ENCODE peak calls at places on chromosomes 11 and 22, in eight cellular contexts. One of them, this sample, is unnamed.
A peak's percentile ranks its signal among the peaks of the same experiment; 100 is the strongest.

GRCh38 chr11:1051356-1052132 is 15.0 kb upstream of the MUC6 start:
- DNase-seq in AG10803: no peak
- DNase-seq in colonic mucosa: peak; percentile 39
- DNase-seq in suprapubic skin: no peak
- DNase-seq in bronchial epithelial cell: no peak
- DNase-seq in lower leg skin: no peak
- DNase-seq in HFFc6: no peak
- DNase-seq in coronary artery: no peak
- DNase-seq in this sample: no peak

GRCh38 chr11:120674537-120674936 is 163.0 kb downstream of the GRIK4 start:
- DNase-seq in AG10803: no peak
- DNase-seq in colonic mucosa: no peak
- DNase-seq in suprapubic skin: no peak
- DNase-seq in bronchial epithelial cell: no peak
- DNase-seq in lower leg skin: no peak
- DNase-seq in HFFc6: no peak
- DNase-seq in coronary artery: no peak
- DNase-seq in this sample: no peak

GRCh38 chr22:41907436-41908401 is 7.2 kb downstream of the SHISA8 start:
- DNase-seq in AG10803: no peak
- DNase-seq in colonic mucosa: no peak
- DNase-seq in suprapubic skin: no peak
- DNase-seq in bronchial epithelial cell: no peak
- DNase-seq in lower leg skin: no peak
- DNase-seq in HFFc6: no peak
- DNase-seq in coronary artery: no peak
- DNase-seq in this sample: no peak

GRCh38 chr22:29480512-29481264 is 670 bp downstream of the NEFH start:
- DNase-seq in AG10803: peak; percentile 35
- DNase-seq in colonic mucosa: no peak
- DNase-seq in suprapubic skin: no peak
- DNase-seq in bronchial epithelial cell: peak; percentile 14
- DNase-seq in lower leg skin: no peak
- DNase-seq in HFFc6: no peak
- DNase-seq in coronary artery: no peak
- DNase-seq in this sample: no peak

GRCh38 chr22:28973352-28973751 is 88.3 kb downstream of the C22orf31 start:
- DNase-seq in AG10803: no peak
- DNase-seq in colonic mucosa: no peak
- DNase-seq in suprapubic skin: no peak
- DNase-seq in bronchial epithelial cell: no peak
- DNase-seq in lower leg skin: no peak
- DNase-seq in HFFc6: no peak
- DNase-seq in coronary artery: no peak
- DNase-seq in this sample: no peak

GRCh38 chr22:45891996-45892621 is 84.9 kb downstream of the WNT7B start:
- DNase-seq in AG10803: no peak
- DNase-seq in colonic mucosa: no peak
- DNase-seq in suprapubic skin: no peak
- DNase-seq in bronchial epithelial cell: no peak
- DNase-seq in lower leg skin: no peak
- DNase-seq in HFFc6: no peak
- DNase-seq in coronary artery: no peak
- DNase-seq in this sample: no peak

GRCh38 chr11:26976389-26976788 is 17.5 kb upstream of the FIBIN start:
- DNase-seq in AG10803: peak; percentile 53
- DNase-seq in colonic mucosa: no peak
- DNase-seq in suprapubic skin: no peak
- DNase-seq in bronchial epithelial cell: peak; percentile 92
- DNase-seq in lower leg skin: no peak
- DNase-seq in HFFc6: peak; percentile 57
- DNase-seq in coronary artery: no peak
- DNase-seq in this sample: no peak

GRCh38 chr22:30205281-30206115 is 41.1 kb downstream of the LIF start:
- DNase-seq in AG10803: peak; percentile 98
- DNase-seq in colonic mucosa: no peak
- DNase-seq in suprapubic skin: peak; percentile 88
- DNase-seq in bronchial epithelial cell: peak; percentile 81
- DNase-seq in lower leg skin: peak; percentile 73
- DNase-seq in HFFc6: peak; percentile 93
- DNase-seq in coronary artery: peak; percentile 87
- DNase-seq in this sample: no peak

GRCh38 chr22:29758068-29758622 is 8.7 kb downstream of the ZMAT5 start:
- DNase-seq in AG10803: no peak
- DNase-seq in colonic mucosa: no peak
- DNase-seq in suprapubic skin: no peak
- DNase-seq in bronchial epithelial cell: no peak
- DNase-seq in lower leg skin: no peak
- DNase-seq in HFFc6: no peak
- DNase-seq in coronary artery: no peak
- DNase-seq in this sample: no peak

GRCh38 chr22:37197451-37198289 is 9.6 kb upstream of the C1QTNF6 start:
- DNase-seq in AG10803: peak; percentile 52
- DNase-seq in colonic mucosa: peak; percentile 70
- DNase-seq in suprapubic skin: peak; percentile 77
- DNase-seq in bronchial epithelial cell: peak; percentile 88
- DNase-seq in lower leg skin: no peak
- DNase-seq in HFFc6: peak; percentile 92
- DNase-seq in coronary artery: no peak
- DNase-seq in this sample: peak; percentile 86

GRCh38 chr11:103888541-103888951 is 147.9 kb upstream of the DDI1 start:
- DNase-seq in AG10803: no peak
- DNase-seq in colonic mucosa: no peak
- DNase-seq in suprapubic skin: no peak
- DNase-seq in bronchial epithelial cell: peak; percentile 37
- DNase-seq in lower leg skin: no peak
- DNase-seq in HFFc6: peak; percentile 51
- DNase-seq in coronary artery: no peak
- DNase-seq in this sample: peak; percentile 10

GRCh38 chr11:14358729-14359439 is at the start of gene RRAS2:
- DNase-seq in AG10803: peak; percentile 70
- DNase-seq in colonic mucosa: peak; percentile 82
- DNase-seq in suprapubic skin: peak; percentile 88
- DNase-seq in bronchial epithelial cell: peak; percentile 53
- DNase-seq in lower leg skin: peak; percentile 54
- DNase-seq in HFFc6: peak; percentile 52
- DNase-seq in coronary artery: peak; percentile 84
- DNase-seq in this sample: peak; percentile 81

GRCh38 chr11:46290021-46290420 is 12.6 kb downstream of the CREB3L1 start:
- DNase-seq in AG10803: no peak
- DNase-seq in colonic mucosa: no peak
- DNase-seq in suprapubic skin: no peak
- DNase-seq in bronchial epithelial cell: no peak
- DNase-seq in lower leg skin: no peak
- DNase-seq in HFFc6: no peak
- DNase-seq in coronary artery: no peak
- DNase-seq in this sample: no peak

GRCh38 chr11:1829039-1829820 is 5.6 kb upstream of the SYT8 start:
- DNase-seq in AG10803: peak; percentile 80
- DNase-seq in colonic mucosa: no peak
- DNase-seq in suprapubic skin: no peak
- DNase-seq in bronchial epithelial cell: peak; percentile 74
- DNase-seq in lower leg skin: no peak
- DNase-seq in HFFc6: peak; percentile 58
- DNase-seq in coronary artery: no peak
- DNase-seq in this sample: peak; percentile 72

GRCh38 chr11:132036751-132037466 is 666.5 kb downstream of the NTM start:
- DNase-seq in AG10803: peak; percentile 40
- DNase-seq in colonic mucosa: no peak
- DNase-seq in suprapubic skin: no peak
- DNase-seq in bronchial epithelial cell: no peak
- DNase-seq in lower leg skin: no peak
- DNase-seq in HFFc6: no peak
- DNase-seq in coronary artery: no peak
- DNase-seq in this sample: no peak

GRCh38 chr22:17074648-17075002 is 10.2 kb upstream of the IL17RA start:
- DNase-seq in AG10803: peak; percentile 37
- DNase-seq in colonic mucosa: no peak
- DNase-seq in suprapubic skin: no peak
- DNase-seq in bronchial epithelial cell: no peak
- DNase-seq in lower leg skin: no peak
- DNase-seq in HFFc6: peak; percentile 46
- DNase-seq in coronary artery: no peak
- DNase-seq in this sample: no peak

GRCh38 chr11:60165946-60166345 is 16.9 kb downstream of the MS4A6A start:
- DNase-seq in AG10803: no peak
- DNase-seq in colonic mucosa: no peak
- DNase-seq in suprapubic skin: no peak
- DNase-seq in bronchial epithelial cell: peak; percentile 46
- DNase-seq in lower leg skin: no peak
- DNase-seq in HFFc6: no peak
- DNase-seq in coronary artery: no peak
- DNase-seq in this sample: no peak

GRCh38 chr11:60168306-60168705 is 14.6 kb downstream of the MS4A6A start:
- DNase-seq in AG10803: no peak
- DNase-seq in colonic mucosa: no peak
- DNase-seq in suprapubic skin: no peak
- DNase-seq in bronchial epithelial cell: peak; percentile 21
- DNase-seq in lower leg skin: no peak
- DNase-seq in HFFc6: no peak
- DNase-seq in coronary artery: no peak
- DNase-seq in this sample: peak; percentile 58

GRCh38 chr11:60170566-60170965 is 12.3 kb downstream of the MS4A6A start:
- DNase-seq in AG10803: no peak
- DNase-seq in colonic mucosa: no peak
- DNase-seq in suprapubic skin: no peak
- DNase-seq in bronchial epithelial cell: no peak
- DNase-seq in lower leg skin: no peak
- DNase-seq in HFFc6: no peak
- DNase-seq in coronary artery: no peak
- DNase-seq in this sample: peak; percentile 37

GRCh38 chr11:60172011-60172410 is 10.9 kb downstream of the MS4A6A start:
- DNase-seq in AG10803: no peak
- DNase-seq in colonic mucosa: no peak
- DNase-seq in suprapubic skin: no peak
- DNase-seq in bronchial epithelial cell: peak; percentile 26
- DNase-seq in lower leg skin: no peak
- DNase-seq in HFFc6: no peak
- DNase-seq in coronary artery: no peak
- DNase-seq in this sample: no peak

GRCh38 chr11:60169264-60169915 is 13.5 kb downstream of the MS4A6A start:
- DNase-seq in AG10803: no peak
- DNase-seq in colonic mucosa: no peak
- DNase-seq in suprapubic skin: no peak
- DNase-seq in bronchial epithelial cell: peak; percentile 93
- DNase-seq in lower leg skin: peak; percentile 33
- DNase-seq in HFFc6: no peak
- DNase-seq in coronary artery: no peak
- DNase-seq in this sample: peak; percentile 90
- TF ChIP-seq CTCF in AG10803: peak; percentile 19
- TF ChIP-seq CTCF in colonic mucosa: peak; percentile 38
- TF ChIP-seq CTCF in suprapubic skin: no peak
- TF ChIP-seq CTCF in bronchial epithelial cell: peak; percentile 52
- TF ChIP-seq CTCF in lower leg skin: no peak
- TF ChIP-seq CTCF in HFFc6: peak; percentile 50
- TF ChIP-seq CTCF in coronary artery: no peak
- TF ChIP-seq CTCF in this sample: peak; percentile 62

GRCh38 chr11:109426442-109426841 is 4.5 kb downstream of the C11orf87 start:
- DNase-seq in AG10803: no peak
- DNase-seq in colonic mucosa: no peak
- DNase-seq in suprapubic skin: no peak
- DNase-seq in bronchial epithelial cell: peak; percentile 63
- DNase-seq in lower leg skin: no peak
- DNase-seq in HFFc6: no peak
- DNase-seq in coronary artery: no peak
- DNase-seq in this sample: no peak
- TF ChIP-seq CTCF in AG10803: peak; percentile 40
- TF ChIP-seq CTCF in colonic mucosa: no peak
- TF ChIP-seq CTCF in suprapubic skin: no peak
- TF ChIP-seq CTCF in bronchial epithelial cell: peak; percentile 38
- TF ChIP-seq CTCF in lower leg skin: no peak
- TF ChIP-seq CTCF in HFFc6: peak; percentile 56
- TF ChIP-seq CTCF in coronary artery: no peak
- TF ChIP-seq CTCF in this sample: no peak

GRCh38 chr11:23155503-23155902 is 295.2 kb upstream of the CCDC179 start:
- DNase-seq in AG10803: no peak
- DNase-seq in colonic mucosa: no peak
- DNase-seq in suprapubic skin: no peak
- DNase-seq in bronchial epithelial cell: no peak
- DNase-seq in lower leg skin: no peak
- DNase-seq in HFFc6: no peak
- DNase-seq in coronary artery: no peak
- DNase-seq in this sample: no peak

DNA sequence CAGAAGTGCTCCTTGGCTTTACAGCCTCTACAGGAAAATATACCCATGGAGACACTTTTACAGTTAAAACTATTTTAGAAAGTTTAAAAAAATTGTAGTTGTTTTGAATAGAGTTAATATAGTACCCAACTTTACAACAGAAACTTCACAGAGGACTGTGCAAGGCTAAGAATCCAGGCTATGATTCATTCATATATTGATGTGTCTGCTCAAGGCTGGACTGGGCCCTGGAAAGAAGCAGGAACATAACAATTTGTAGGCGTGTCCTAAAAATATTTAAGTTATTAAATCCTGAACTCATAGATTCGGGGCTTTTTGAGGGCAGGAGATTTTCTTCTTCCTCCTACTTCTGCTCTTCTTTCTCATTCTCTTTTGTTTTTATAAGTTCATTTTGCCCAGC is 291.5 kb upstream of the CCDC179 start:
- DNase-seq in AG10803: no peak
- DNase-seq in colonic mucosa: no peak
- DNase-seq in suprapubic skin: no peak
- DNase-seq in bronchial epithelial cell: peak; percentile 27
- DNase-seq in lower leg skin: no peak
- DNase-seq in HFFc6: no peak
- DNase-seq in coronary artery: no peak
- DNase-seq in this sample: no peak
- TF ChIP-seq CTCF in AG10803: no peak
- TF ChIP-seq CTCF in colonic mucosa: no peak
- TF ChIP-seq CTCF in suprapubic skin: no peak
- TF ChIP-seq CTCF in bronchial epithelial cell: no peak
- TF ChIP-seq CTCF in lower leg skin: no peak
- TF ChIP-seq CTCF in HFFc6: no peak
- TF ChIP-seq CTCF in coronary artery: no peak
- TF ChIP-seq CTCF in this sample: no peak

DNA sequence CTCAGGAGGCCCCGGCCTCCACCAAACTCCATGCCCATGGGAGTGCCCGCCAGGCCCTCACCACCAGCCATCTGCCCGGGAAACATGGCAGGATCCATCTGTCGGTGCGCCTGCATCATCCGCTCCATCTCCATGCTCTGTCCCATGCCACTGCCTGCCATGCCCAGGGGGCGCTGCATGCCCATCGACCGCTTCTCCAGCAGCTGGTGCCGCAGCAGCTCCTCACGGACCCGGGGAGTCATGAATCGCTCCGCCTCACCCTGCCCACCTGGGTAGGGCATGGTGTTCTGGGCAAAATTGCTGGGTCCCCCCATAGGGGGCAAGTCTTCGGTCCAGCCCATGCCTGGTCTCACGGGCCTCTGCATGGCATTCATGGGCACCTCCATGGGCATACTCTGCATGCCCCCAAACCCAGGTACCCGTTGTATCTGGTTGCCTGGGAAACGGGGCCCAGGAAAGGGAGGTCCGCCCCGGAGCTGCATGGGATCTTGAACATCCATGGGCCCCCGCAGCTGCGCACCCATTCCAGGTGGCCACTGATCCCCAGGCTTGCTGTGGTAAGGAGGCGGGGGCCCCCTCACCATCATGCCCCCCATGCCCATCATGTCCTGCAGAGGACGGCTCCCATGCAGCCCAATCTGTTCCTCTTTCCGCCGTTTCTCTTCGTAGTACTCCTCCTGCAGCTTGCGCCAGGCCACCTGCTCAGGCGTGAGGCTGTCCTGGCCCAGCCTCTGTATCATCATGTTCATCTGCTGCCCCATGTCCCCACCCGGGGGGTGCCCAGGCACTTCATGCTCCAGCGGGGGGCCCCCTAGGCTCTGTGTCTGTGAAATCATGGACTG is 18.0 kb downstream of the CXCR5 start:
- DNase-seq in AG10803: no peak
- DNase-seq in colonic mucosa: peak; percentile 24
- DNase-seq in suprapubic skin: no peak
- DNase-seq in bronchial epithelial cell: no peak
- DNase-seq in lower leg skin: no peak
- DNase-seq in HFFc6: no peak
- DNase-seq in coronary artery: no peak
- DNase-seq in this sample: no peak
- TF ChIP-seq CTCF in AG10803: peak; percentile 16
- TF ChIP-seq CTCF in colonic mucosa: no peak
- TF ChIP-seq CTCF in suprapubic skin: no peak
- TF ChIP-seq CTCF in bronchial epithelial cell: peak; percentile 7
- TF ChIP-seq CTCF in lower leg skin: no peak
- TF ChIP-seq CTCF in HFFc6: peak; percentile 49
- TF ChIP-seq CTCF in coronary artery: no peak
- TF ChIP-seq CTCF in this sample: no peak